ENCODE peak calls at places on chromosome 17, in six cellular contexts. F is hepatocyte, C is fibroblast of mammary gland, X is K562, J is brain microvascular endothelial cell, L is coronary artery. T is an unnamed sample.

GRCh38 chr17:33947762-33948161 is 307.3 kb upstream of the CCL2 start:
- DNase-seq in F (no peak), C (no peak), X (no peak), J (no peak), L (no peak), T (no peak)

GRCh38 chr17:37465058-37465616 is 24.6 kb upstream of the DUSP14 start:
- DNase-seq in F (no peak), C (peak; percentile 79), X (no peak), J (peak; percentile 78), L (no peak), T (no peak)

GRCh38 chr17:3032258-3033247 is 30.9 kb downstream of the OR1D5 start:
- DNase-seq in F (no peak), C (no peak), X (no peak), J (no peak), L (peak; percentile 61), T (no peak)

GRCh38 chr17:57972151-57972550 is 15.9 kb downstream of the VEZF1 start:
- DNase-seq in F (no peak), C (no peak), X (no peak), J (no peak), L (no peak), T (no peak)

GRCh38 chr17:45645330-45645729 is 138.8 kb upstream of the CRHR1 start:
- DNase-seq in F (no peak), C (no peak), X (no peak), J (no peak), L (no peak), T (no peak)

GRCh38 chr17:81999587-81999974 is 22.2 kb downstream of the ASPSCR1 start:
- DNase-seq in F (no peak), C (no peak), X (no peak), J (no peak), L (no peak), T (no peak)

GRCh38 chr17:59764292-59764741 is 56.9 kb downstream of the VMP1 start:
- DNase-seq in F (no peak), C (peak; percentile 86), X (no peak), J (no peak), L (no peak), T (no peak)

GRCh38 chr17:40542562-40543411 is 22.5 kb downstream of the CCR7 start:
- DNase-seq in F (peak; percentile 86), C (peak; percentile 99), X (no peak), J (peak; percentile 98), L (peak; percentile 95), T (peak; percentile 93)

GRCh38 chr17:81386646-81387234 is 8.5 kb upstream of the BAHCC1 start:
- DNase-seq in F (peak; percentile 75), C (no peak), X (peak; percentile 85), J (no peak), L (no peak), T (no peak)

GRCh38 chr17:35660902-35661301 is 70.5 kb upstream of the RASL10B start:
- DNase-seq in F (no peak), C (no peak), X (no peak), J (no peak), L (no peak), T (no peak)

GRCh38 chr17:66354472-66354871 is 52.1 kb downstream of the PRKCA start:
- DNase-seq in F (no peak), C (no peak), X (no peak), J (no peak), L (no peak), T (no peak)

GRCh38 chr17:9790889-9791876 is at the start of gene DHRS7C:
- DNase-seq in F (no peak), C (no peak), X (no peak), J (no peak), L (no peak), T (no peak)

GRCh38 chr17:57985675-57985974 is 2.4 kb downstream of the VEZF1 start:
- DNase-seq in F (no peak), C (peak; percentile 59), X (no peak), J (no peak), L (no peak), T (no peak)

GRCh38 chr17:68812876-68813584 is 142.2 kb downstream of the ABCA8 start:
- DNase-seq in F (no peak), C (peak; percentile 36), X (no peak), J (no peak), L (no peak), T (no peak)

GRCh38 chr17:48637323-48638260 is 11.4 kb upstream of the HOXB9 start:
- DNase-seq in F (no peak), C (peak; percentile 94), X (no peak), J (no peak), L (no peak), T (no peak)

GRCh38 chr17:39968731-39969130 is 5.9 kb downstream of the GSDMA start:
- DNase-seq in F (no peak), C (no peak), X (no peak), J (no peak), L (no peak), T (no peak)

GRCh38 chr17:16178836-16179235 is 36.5 kb downstream of the NCOR1 start:
- DNase-seq in F (no peak), C (peak; percentile 66), X (no peak), J (peak; percentile 51), L (no peak), T (no peak)

GRCh38 chr17:80981062-80981902 is 10.4 kb upstream of the CHMP6 start:
- DNase-seq in F (peak; percentile 58), C (no peak), X (peak; percentile 83), J (no peak), L (no peak), T (no peak)

GRCh38 chr17:37158290-37158689 is 209.5 kb downstream of the AATF start:
- DNase-seq in F (no peak), C (no peak), X (no peak), J (no peak), L (no peak), T (no peak)

GRCh38 chr17:61475726-61476125 is 23.5 kb downstream of the TBX4 start:
- DNase-seq in F (no peak), C (peak; percentile 59), X (no peak), J (no peak), L (no peak), T (no peak)

GRCh38 chr17:49521521-49522185 is 26.6 kb downstream of the NGFR start:
- DNase-seq in F (no peak), C (peak; percentile 62), X (no peak), J (no peak), L (peak; percentile 59), T (no peak)

GRCh38 chr17:78317817-78318400 is 42.0 kb downstream of the SOCS3 start:
- DNase-seq in F (no peak), C (no peak), X (no peak), J (no peak), L (no peak), T (no peak)

GRCh38 chr17:73561066-73561465 is 83.2 kb downstream of the SDK2 start:
- DNase-seq in F (no peak), C (no peak), X (no peak), J (no peak), L (no peak), T (no peak)

GRCh38 chr17:74369221-74369620 is 1.9 kb downstream of the GPR142 start:
- DNase-seq in F (no peak), C (no peak), X (no peak), J (no peak), L (no peak), T (no peak)

GRCh38 chr17:55302407-55302787 is 37.6 kb downstream of the HLF start:
- DNase-seq in F (no peak), C (no peak), X (no peak), J (no peak), L (no peak), T (no peak)

GRCh38 chr17:17029938-17030337 is 12.3 kb upstream of the MPRIP start:
- DNase-seq in F (no peak), C (no peak), X (no peak), J (no peak), L (no peak), T (no peak)

GRCh38 chr17:34246436-34246835 is 8.6 kb upstream of the CCL2 start:
- DNase-seq in F (no peak), C (no peak), X (no peak), J (no peak), L (no peak), T (no peak)

GRCh38 chr17:54968954-54969400 is 412 bp downstream of the STXBP4 start:
- DNase-seq in F (peak; percentile 40), C (peak; percentile 26), X (no peak), J (peak; percentile 24), L (peak; percentile 80), T (no peak)

GRCh38 chr17:7700510-7700909 is 4.5 kb upstream of the EFNB3 start:
- DNase-seq in F (no peak), C (no peak), X (peak; percentile 49), J (no peak), L (no peak), T (no peak)

GRCh38 chr17:42979511-42980273 is at the start of gene PTGES3L:
- DNase-seq in F (peak; percentile 71), C (no peak), X (peak; percentile 76), J (peak; percentile 33), L (peak; percentile 78), T (no peak)

GRCh38 chr17:48192321-48192731 is 84.8 kb downstream of the SNX11 start:
- DNase-seq in F (no peak), C (no peak), X (no peak), J (no peak), L (no peak), T (no peak)

GRCh38 chr17:50676065-50676975 is 31.4 kb downstream of the ANKRD40 start:
- DNase-seq in F (no peak), C (no peak), X (peak; percentile 55), J (no peak), L (peak; percentile 2), T (no peak)
- TF ChIP-seq CTCF in F (no peak), C (no peak), X (no peak), J (no peak), L (no peak), T (no peak)

DNA sequence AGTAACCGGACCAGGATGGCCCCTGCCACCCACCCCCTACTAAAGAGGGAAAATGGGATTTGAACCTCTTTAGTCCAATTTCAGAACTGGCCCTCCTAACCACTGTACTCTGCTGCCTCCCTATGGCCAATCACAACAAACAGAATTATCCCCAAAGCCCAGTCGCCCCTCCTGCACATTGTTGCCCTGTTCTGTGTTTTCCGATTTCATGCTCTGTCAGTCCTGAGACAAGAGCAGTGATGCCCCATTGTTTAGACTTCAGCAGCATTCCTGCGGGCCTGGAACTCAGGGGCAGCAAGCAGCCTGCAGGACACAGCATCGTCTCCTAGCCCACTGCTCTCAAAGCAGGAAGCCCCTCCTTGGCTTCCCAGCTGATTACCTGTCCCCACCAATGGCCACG is 20.5 kb upstream of the KLHL11 start:
- DNase-seq in F (no peak), C (no peak), X (peak; percentile 36), J (no peak), L (no peak), T (no peak)
- TF ChIP-seq CTCF in F (no peak), C (no peak), X (peak; percentile 46), J (peak; percentile 36), L (no peak), T (peak; percentile 3)

DNA sequence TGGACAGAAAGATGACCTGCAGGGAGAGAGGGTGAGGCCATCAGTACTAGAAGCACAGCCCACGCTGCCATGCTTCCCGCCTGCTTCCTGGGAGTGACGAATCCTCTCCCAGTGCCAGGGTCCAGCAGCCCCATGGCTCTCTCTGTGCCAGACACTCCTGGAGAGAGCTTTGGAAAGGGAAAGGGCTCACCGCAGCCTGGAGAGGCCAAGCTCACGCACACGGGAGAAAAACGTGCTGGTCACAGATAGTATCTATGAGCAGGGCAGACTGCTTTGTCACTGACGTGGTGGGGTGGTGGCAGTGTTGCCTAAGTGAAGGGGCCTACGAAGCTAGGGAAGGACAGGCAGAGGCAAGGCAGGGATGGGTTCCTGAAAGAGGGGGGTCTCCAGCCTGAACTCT is 5.4 kb downstream of the WBP2 start:
- DNase-seq in F (peak; percentile 2), C (no peak), X (peak; percentile 49), J (no peak), L (no peak), T (no peak)
- TF ChIP-seq CTCF in F (no peak), C (no peak), X (no peak), J (no peak), L (no peak), T (no peak)

GRCh38 chr17:13735444-13735843 is 133.7 kb upstream of the HS3ST3A1 start:
- DNase-seq in F (no peak), C (peak; percentile 76), X (no peak), J (no peak), L (no peak), T (no peak)
- TF ChIP-seq CTCF in F (peak; percentile 5), C (peak; percentile 16), X (no peak), J (peak; percentile 9), L (no peak), T (peak; percentile 14)